ENCODE peak calls at places on chromosomes 13 and 19, in ten cellular contexts. One of them, this sample, is unnamed.
A peak's percentile ranks its signal among the peaks of the same experiment; 100 is the strongest.

GRCh38 chr19:870963-871401 is 11.5 kb downstream of the CFD start:
- DNase-seq in A549: no peak
- DNase-seq in fibroblast of lung: peak; percentile 63
- DNase-seq in GM23248: no peak
- DNase-seq in neural progenitor cell: no peak
- DNase-seq in H1: no peak
- DNase-seq in Karpas-422: no peak
- DNase-seq in H9: no peak
- DNase-seq in mammary epithelial cell: no peak
- DNase-seq in PC-9: no peak
- DNase-seq in this sample: peak; percentile 90

GRCh38 chr13:87052731-87053130 is 618.4 kb upstream of the SLITRK5 start:
- DNase-seq in A549: no peak
- DNase-seq in fibroblast of lung: peak; percentile 60
- DNase-seq in GM23248: peak; percentile 62
- DNase-seq in neural progenitor cell: no peak
- DNase-seq in H1: no peak
- DNase-seq in Karpas-422: no peak
- DNase-seq in H9: no peak
- DNase-seq in mammary epithelial cell: peak; percentile 37
- DNase-seq in PC-9: no peak
- DNase-seq in this sample: no peak

GRCh38 chr13:97369269-97369893 is 64.6 kb upstream of the RAP2A start:
- DNase-seq in A549: no peak
- DNase-seq in fibroblast of lung: no peak
- DNase-seq in GM23248: peak; percentile 49
- DNase-seq in neural progenitor cell: no peak
- DNase-seq in H1: no peak
- DNase-seq in Karpas-422: no peak
- DNase-seq in H9: no peak
- DNase-seq in mammary epithelial cell: no peak
- DNase-seq in PC-9: no peak
- DNase-seq in this sample: no peak

GRCh38 chr13:106183410-106184128 is 351.9 kb downstream of the EFNB2 start:
- DNase-seq in A549: no peak
- DNase-seq in fibroblast of lung: no peak
- DNase-seq in GM23248: no peak
- DNase-seq in neural progenitor cell: no peak
- DNase-seq in H1: no peak
- DNase-seq in Karpas-422: no peak
- DNase-seq in H9: no peak
- DNase-seq in mammary epithelial cell: no peak
- DNase-seq in PC-9: no peak
- DNase-seq in this sample: no peak

GRCh38 chr13:100883453-100883852 is 208.9 kb upstream of the TMTC4 start:
- DNase-seq in A549: no peak
- DNase-seq in fibroblast of lung: no peak
- DNase-seq in GM23248: no peak
- DNase-seq in neural progenitor cell: no peak
- DNase-seq in H1: no peak
- DNase-seq in Karpas-422: peak; percentile 44
- DNase-seq in H9: no peak
- DNase-seq in mammary epithelial cell: no peak
- DNase-seq in PC-9: no peak
- DNase-seq in this sample: no peak

GRCh38 chr13:21050288-21051197 is 10.8 kb downstream of the LATS2 start:
- DNase-seq in A549: no peak
- DNase-seq in fibroblast of lung: peak; percentile 48
- DNase-seq in GM23248: peak; percentile 48
- DNase-seq in neural progenitor cell: no peak
- DNase-seq in H1: no peak
- DNase-seq in Karpas-422: no peak
- DNase-seq in H9: no peak
- DNase-seq in mammary epithelial cell: no peak
- DNase-seq in PC-9: no peak
- DNase-seq in this sample: no peak

GRCh38 chr19:4581381-4582111 is 22.1 kb upstream of the SEMA6B start:
- DNase-seq in A549: no peak
- DNase-seq in fibroblast of lung: peak; percentile 31
- DNase-seq in GM23248: no peak
- DNase-seq in neural progenitor cell: peak; percentile 85
- DNase-seq in H1: no peak
- DNase-seq in Karpas-422: no peak
- DNase-seq in H9: peak; percentile 61
- DNase-seq in mammary epithelial cell: peak; percentile 15
- DNase-seq in PC-9: no peak
- DNase-seq in this sample: peak; percentile 94

GRCh38 chr19:11142528-11143171 is 12.9 kb downstream of the SPC24 start:
- DNase-seq in A549: peak; percentile 66
- DNase-seq in fibroblast of lung: peak; percentile 90
- DNase-seq in GM23248: peak; percentile 94
- DNase-seq in neural progenitor cell: peak; percentile 78
- DNase-seq in H1: no peak
- DNase-seq in Karpas-422: no peak
- DNase-seq in H9: peak; percentile 92
- DNase-seq in mammary epithelial cell: peak; percentile 88
- DNase-seq in PC-9: peak; percentile 94
- DNase-seq in this sample: peak; percentile 98

GRCh38 chr19:14072535-14073231 is at the start of gene MISP3:
- DNase-seq in A549: no peak
- DNase-seq in fibroblast of lung: peak; percentile 53
- DNase-seq in GM23248: peak; percentile 62
- DNase-seq in neural progenitor cell: peak; percentile 70
- DNase-seq in H1: no peak
- DNase-seq in Karpas-422: peak; percentile 62
- DNase-seq in H9: no peak
- DNase-seq in mammary epithelial cell: peak; percentile 42
- DNase-seq in PC-9: peak; percentile 48
- DNase-seq in this sample: peak; percentile 57

GRCh38 chr13:51269039-51269438 is 46.8 kb downstream of the FAM124A start:
- DNase-seq in A549: no peak
- DNase-seq in fibroblast of lung: peak; percentile 60
- DNase-seq in GM23248: peak; percentile 43
- DNase-seq in neural progenitor cell: no peak
- DNase-seq in H1: no peak
- DNase-seq in Karpas-422: no peak
- DNase-seq in H9: peak; percentile 3
- DNase-seq in mammary epithelial cell: no peak
- DNase-seq in PC-9: no peak
- DNase-seq in this sample: no peak

GRCh38 chr13:47433461-47434005 is 536.7 kb upstream of the HTR2A start:
- DNase-seq in A549: no peak
- DNase-seq in fibroblast of lung: peak; percentile 45
- DNase-seq in GM23248: peak; percentile 70
- DNase-seq in neural progenitor cell: no peak
- DNase-seq in H1: no peak
- DNase-seq in Karpas-422: no peak
- DNase-seq in H9: no peak
- DNase-seq in mammary epithelial cell: no peak
- DNase-seq in PC-9: no peak
- DNase-seq in this sample: no peak

GRCh38 chr13:46359731-46360130 is 27.3 kb downstream of the RUBCNL start:
- DNase-seq in A549: no peak
- DNase-seq in fibroblast of lung: peak; percentile 80
- DNase-seq in GM23248: peak; percentile 86
- DNase-seq in neural progenitor cell: no peak
- DNase-seq in H1: no peak
- DNase-seq in Karpas-422: no peak
- DNase-seq in H9: no peak
- DNase-seq in mammary epithelial cell: no peak
- DNase-seq in PC-9: no peak
- DNase-seq in this sample: peak; percentile 87

GRCh38 chr13:41004875-41005693 is 14.0 kb downstream of the ELF1 start:
- DNase-seq in A549: no peak
- DNase-seq in fibroblast of lung: no peak
- DNase-seq in GM23248: no peak
- DNase-seq in neural progenitor cell: no peak
- DNase-seq in H1: no peak
- DNase-seq in Karpas-422: peak; percentile 70
- DNase-seq in H9: no peak
- DNase-seq in mammary epithelial cell: no peak
- DNase-seq in PC-9: no peak
- DNase-seq in this sample: no peak
- H3K4me1 ChIP-seq in A549: peaks cover 65% of the 10 kb centered on the region
- H3K4me1 ChIP-seq in fibroblast of lung: peaks cover 2% of the 10 kb centered on the region
- H3K4me1 ChIP-seq in GM23248: peaks cover 38% of the 10 kb centered on the region
- H3K4me1 ChIP-seq in neural progenitor cell: peaks cover 13% of the 10 kb centered on the region
- H3K4me1 ChIP-seq in H1: no peaks in the 10 kb centered on the region
- H3K4me1 ChIP-seq in Karpas-422: peaks cover 71% of the 10 kb centered on the region
- H3K4me1 ChIP-seq in H9: no peaks in the 10 kb centered on the region
- H3K4me1 ChIP-seq in mammary epithelial cell: peaks cover 24% of the 10 kb centered on the region
- H3K4me1 ChIP-seq in PC-9: peaks cover 50% of the 10 kb centered on the region
- H3K4me1 ChIP-seq in this sample: peaks cover 15% of the 10 kb centered on the region

DNA sequence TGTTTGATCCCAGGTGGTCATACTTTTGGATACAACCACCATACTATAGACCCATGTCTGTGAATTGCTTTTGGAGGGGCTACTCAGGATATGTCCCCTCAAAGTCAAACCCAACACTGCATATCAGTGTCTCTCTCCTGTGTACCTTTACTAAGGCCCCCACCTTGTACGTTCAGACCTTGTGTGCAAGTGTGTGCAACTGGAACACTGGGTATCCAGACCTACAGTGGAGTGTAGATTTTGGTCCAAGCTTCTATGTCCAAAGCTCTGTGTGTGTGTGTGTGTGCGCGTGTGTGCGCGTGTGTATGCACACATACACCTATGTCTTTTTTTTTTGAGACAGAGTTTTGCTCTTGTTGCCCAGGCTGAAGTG is 18.0 kb downstream of the KLK2 start:
- DNase-seq in A549: no peak
- DNase-seq in fibroblast of lung: no peak
- DNase-seq in GM23248: no peak
- DNase-seq in neural progenitor cell: no peak
- DNase-seq in H1: no peak
- DNase-seq in Karpas-422: no peak
- DNase-seq in H9: no peak
- DNase-seq in mammary epithelial cell: no peak
- DNase-seq in PC-9: no peak
- DNase-seq in this sample: no peak
- H3K4me2 ChIP-seq in A549: no peak overlapping the region
- H3K4me2 ChIP-seq in fibroblast of lung: no peak overlapping the region
- H3K4me2 ChIP-seq in GM23248: no peak overlapping the region
- H3K4me2 ChIP-seq in neural progenitor cell: no peak overlapping the region
- H3K4me2 ChIP-seq in H1: no peak overlapping the region
- H3K4me2 ChIP-seq in Karpas-422: no peak overlapping the region
- H3K4me2 ChIP-seq in H9: no peak overlapping the region
- H3K4me2 ChIP-seq in mammary epithelial cell: no peak overlapping the region
- H3K4me2 ChIP-seq in PC-9: no peak overlapping the region
- H3K4me2 ChIP-seq in this sample: no peak overlapping the region

GRCh38 chr19:2239771-2240770 is 3.4 kb downstream of the SF3A2 start:
- DNase-seq in A549: no peak
- DNase-seq in fibroblast of lung: peak; percentile 65
- DNase-seq in GM23248: peak; percentile 56
- DNase-seq in neural progenitor cell: peak; percentile 90
- DNase-seq in H1: no peak
- DNase-seq in Karpas-422: no peak
- DNase-seq in H9: no peak
- DNase-seq in mammary epithelial cell: no peak
- DNase-seq in PC-9: no peak
- DNase-seq in this sample: no peak
- H3K4me1 ChIP-seq in A549: peaks cover 53% of the 10 kb centered on the region
- H3K4me1 ChIP-seq in fibroblast of lung: peaks cover 11% of the 10 kb centered on the region
- H3K4me1 ChIP-seq in GM23248: peaks cover 31% of the 10 kb centered on the region
- H3K4me1 ChIP-seq in neural progenitor cell: peaks cover 41% of the 10 kb centered on the region
- H3K4me1 ChIP-seq in H1: peaks cover 9% of the 10 kb centered on the region
- H3K4me1 ChIP-seq in Karpas-422: peaks cover 28% of the 10 kb centered on the region
- H3K4me1 ChIP-seq in H9: peaks cover 4% of the 10 kb centered on the region
- H3K4me1 ChIP-seq in mammary epithelial cell: peaks cover 41% of the 10 kb centered on the region
- H3K4me1 ChIP-seq in PC-9: peaks cover 15% of the 10 kb centered on the region
- H3K4me1 ChIP-seq in this sample: peaks cover 40% of the 10 kb centered on the region

GRCh38 chr13:49932066-49932465 is 4.1 kb downstream of the SPRYD7 start:
- DNase-seq in A549: no peak
- DNase-seq in fibroblast of lung: no peak
- DNase-seq in GM23248: no peak
- DNase-seq in neural progenitor cell: no peak
- DNase-seq in H1: no peak
- DNase-seq in Karpas-422: no peak
- DNase-seq in H9: no peak
- DNase-seq in mammary epithelial cell: no peak
- DNase-seq in PC-9: no peak
- DNase-seq in this sample: no peak

GRCh38 chr13:49936085-49936942 is at the start of gene SPRYD7:
- DNase-seq in A549: peak; percentile 50
- DNase-seq in fibroblast of lung: peak; percentile 98
- DNase-seq in GM23248: peak; percentile 99
- DNase-seq in neural progenitor cell: peak; percentile 98
- DNase-seq in H1: peak; percentile 95
- DNase-seq in Karpas-422: peak; percentile 99
- DNase-seq in H9: peak; percentile 99
- DNase-seq in mammary epithelial cell: peak; percentile 98
- DNase-seq in PC-9: peak; percentile 92
- DNase-seq in this sample: peak; percentile 97

GRCh38 chr13:49932868-49933267 is 3.3 kb downstream of the SPRYD7 start:
- DNase-seq in A549: no peak
- DNase-seq in fibroblast of lung: no peak
- DNase-seq in GM23248: no peak
- DNase-seq in neural progenitor cell: no peak
- DNase-seq in H1: no peak
- DNase-seq in Karpas-422: no peak
- DNase-seq in H9: no peak
- DNase-seq in mammary epithelial cell: no peak
- DNase-seq in PC-9: no peak
- DNase-seq in this sample: no peak

GRCh38 chr13:49935171-49936084 is 712 bp downstream of the SPRYD7 start:
- DNase-seq in A549: peak; percentile 30
- DNase-seq in fibroblast of lung: peak; percentile 70
- DNase-seq in GM23248: peak; percentile 84
- DNase-seq in neural progenitor cell: peak; percentile 69
- DNase-seq in H1: peak; percentile 3
- DNase-seq in Karpas-422: peak; percentile 65
- DNase-seq in H9: peak; percentile 66
- DNase-seq in mammary epithelial cell: peak; percentile 79
- DNase-seq in PC-9: peak; percentile 65
- DNase-seq in this sample: peak; percentile 56

DNA sequence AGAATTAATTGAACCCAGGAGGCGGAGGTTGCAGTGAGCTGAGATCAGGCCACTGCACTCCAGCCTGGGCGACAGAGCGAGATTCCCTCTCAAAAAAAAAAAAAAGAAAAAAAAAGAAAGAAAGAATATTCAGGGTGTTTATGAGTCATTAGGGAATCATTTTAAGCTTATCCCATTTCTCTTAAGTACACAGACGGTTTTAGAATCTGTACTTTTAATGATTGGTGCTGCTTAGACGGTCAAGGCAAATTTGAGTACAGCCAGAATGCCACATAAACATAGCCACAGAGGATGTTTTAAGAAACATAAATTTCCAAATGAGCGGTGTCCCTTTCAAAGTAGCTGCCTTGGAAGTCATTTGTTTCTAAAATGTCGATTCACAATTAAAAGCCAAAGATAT is 2.6 kb downstream of the SPRYD7 start:
- DNase-seq in A549: no peak
- DNase-seq in fibroblast of lung: peak; percentile 59
- DNase-seq in GM23248: no peak
- DNase-seq in neural progenitor cell: no peak
- DNase-seq in H1: no peak
- DNase-seq in Karpas-422: no peak
- DNase-seq in H9: no peak
- DNase-seq in mammary epithelial cell: no peak
- DNase-seq in PC-9: no peak
- DNase-seq in this sample: peak; percentile 38
- H3K4me2 ChIP-seq in A549: peak overlapping the region; percentile 73
- H3K4me2 ChIP-seq in fibroblast of lung: no peak overlapping the region
- H3K4me2 ChIP-seq in GM23248: no peak overlapping the region
- H3K4me2 ChIP-seq in neural progenitor cell: no peak overlapping the region
- H3K4me2 ChIP-seq in H1: no peak overlapping the region
- H3K4me2 ChIP-seq in Karpas-422: no peak overlapping the region
- H3K4me2 ChIP-seq in H9: no peak overlapping the region
- H3K4me2 ChIP-seq in mammary epithelial cell: peak overlapping the region; percentile 18
- H3K4me2 ChIP-seq in PC-9: no peak overlapping the region
- H3K4me2 ChIP-seq in this sample: peak overlapping the region; percentile 63